ENCODE peak calls at places on chromosome 19, in four cellular contexts. D, P, L and N are unnamed samples.

GRCh38 chr19:55112246-55112780 is 5.1 kb downstream of the PPP1R12C start:
- DNase-seq in L (no peak), P (no peak), D (no peak), N (no peak)

GRCh38 chr19:45187421-45188100 is 9.0 kb downstream of the BLOC1S3 start:
- DNase-seq in P (peak; percentile 21), D (no peak), L (no peak), N (no peak)

GRCh38 chr19:49951806-49952474 is 9.0 kb downstream of the SIGLEC11 start:
- DNase-seq in D (no peak), L (no peak), P (no peak), N (no peak)

GRCh38 chr19:19628499-19629134 is 597 bp upstream of the LPAR2 start:
- DNase-seq in D (peak; percentile 43), P (peak; percentile 55), L (peak; percentile 16), N (peak; percentile 87)

GRCh38 chr19:45554481-45554880 is 30.1 kb downstream of the OPA3 start:
- DNase-seq in P (no peak), D (no peak), L (no peak), N (no peak)

GRCh38 chr19:18271433-18271841 is 2.8 kb downstream of the IQCN start:
- DNase-seq in L (no peak), P (no peak), D (no peak), N (no peak)

GRCh38 chr19:17772172-17772571 is 20.9 kb downstream of the FCHO1 start:
- DNase-seq in L (no peak), D (no peak), P (no peak), N (no peak)

GRCh38 chr19:12085074-12085818 is 20.7 kb downstream of the ZNF844 start:
- DNase-seq in L (no peak), D (no peak), P (no peak), N (no peak)

GRCh38 chr19:38742906-38743305 is 1.4 kb downstream of the CAPN12 start:
- DNase-seq in L (no peak), D (no peak), P (no peak), N (no peak)

GRCh38 chr19:17333611-17334413 is 843 bp downstream of the ANO8 start:
- DNase-seq in D (no peak), P (peak; percentile 81), L (peak; percentile 45), N (no peak)

GRCh38 chr19:43872547-43873336 is 45.6 kb downstream of the ZNF283 start:
- DNase-seq in D (no peak), P (no peak), L (no peak), N (no peak)

GRCh38 chr19:16040642-16041041 is 35.7 kb upstream of the TPM4 start:
- DNase-seq in D (peak; percentile 57), L (no peak), P (no peak), N (no peak)

GRCh38 chr19:49168421-49168820 is 10.8 kb downstream of the TRPM4 start:
- DNase-seq in P (no peak), D (no peak), L (no peak), N (no peak)

GRCh38 chr19:20051841-20052768 is 12.8 kb upstream of the ZNF682 start:
- DNase-seq in P (peak; percentile 69), L (peak; percentile 41), D (peak; percentile 98), N (peak; percentile 95)

GRCh38 chr19:17095141-17095919 is 19.8 kb downstream of the MYO9B start:
- DNase-seq in L (no peak), P (no peak), D (no peak), N (no peak)

GRCh38 chr19:40246292-40247073 is 20.0 kb upstream of the CCNP start:
- DNase-seq in P (no peak), D (no peak), L (no peak), N (no peak)

GRCh38 chr19:47518139-47518538 is 3.3 kb upstream of the NAPA start:
- DNase-seq in P (peak; percentile 74), L (peak; percentile 15), D (no peak), N (no peak)

GRCh38 chr19:741506-742131 is 9.3 kb upstream of the MISP start:
- DNase-seq in L (no peak), D (no peak), P (no peak), N (no peak)

GRCh38 chr19:2703077-2703437 is 563 bp upstream of the GNG7 start:
- DNase-seq in L (no peak), P (no peak), D (no peak), N (no peak)

GRCh38 chr19:52923782-52924593 is 760 bp upstream of the ZNF888 start:
- DNase-seq in L (no peak), P (no peak), D (no peak), N (no peak)

GRCh38 chr19:30498707-30499106 is 126.5 kb downstream of the ZNF536 start:
- DNase-seq in L (no peak), D (no peak), P (no peak), N (no peak)

GRCh38 chr19:16951529-16951928 is 62.7 kb downstream of the F2RL3 start:
- DNase-seq in P (no peak), D (no peak), L (no peak), N (peak; percentile 45)

GRCh38 chr19:23560051-23560450 is 127.0 kb downstream of the ZNF675 start:
- DNase-seq in D (no peak), P (no peak), L (no peak), N (no peak)

GRCh38 chr19:13012690-13013608 is 17.7 kb downstream of the NFIX start:
- DNase-seq in L (no peak), P (peak; percentile 55), D (no peak), N (no peak)